ENCODE peak calls at places on chromosome 7, in ten cellular contexts. I, D, F, V, C, M, X, N, Y and E are unnamed samples.

GRCh38 chr7:102992820-102993531 is 80.2 kb downstream of the LRRC17 start:
- DNase-seq in I (no peak), D (no peak), F (peak), V (peak), C (no peak), M (peak), X (no peak), N (no peak), Y (peak), E (no peak)

GRCh38 chr7:94655562-94655883 is 410 bp downstream of the SGCE start:
- DNase-seq in I (no peak), D (no peak), F (no peak), V (no peak), C (no peak), M (no peak), X (peak), N (no peak), Y (no peak), E (no peak)

GRCh38 chr7:19296617-19297016 is 151.4 kb upstream of the FERD3L start:
- DNase-seq in I (no peak), D (no peak), F (no peak), V (no peak), C (no peak), M (no peak), X (no peak), N (no peak), Y (no peak), E (no peak)

GRCh38 chr7:156056548-156056947 is 244.3 kb upstream of the SHH start:
- DNase-seq in I (no peak), D (no peak), F (no peak), V (no peak), C (no peak), M (no peak), X (peak), N (no peak), Y (no peak), E (no peak)

GRCh38 chr7:1645071-1646015 is 24.7 kb upstream of the ELFN1 start:
- DNase-seq in I (no peak), D (no peak), F (no peak), V (no peak), C (no peak), M (no peak), X (no peak), N (no peak), Y (no peak), E (no peak)

GRCh38 chr7:826230-826905 is 5.9 kb upstream of the SUN1 start:
- DNase-seq in I (no peak), D (no peak), F (no peak), V (no peak), C (no peak), M (no peak), X (peak), N (no peak), Y (no peak), E (no peak)

GRCh38 chr7:98286093-98286525 is 4.6 kb downstream of the BRI3 start:
- DNase-seq in I (no peak), D (peak), F (no peak), V (peak), C (peak), M (no peak), X (peak), N (peak), Y (no peak), E (no peak)

GRCh38 chr7:33799766-33800165 is 105.6 kb upstream of the BMPER start:
- DNase-seq in I (no peak), D (no peak), F (no peak), V (no peak), C (no peak), M (no peak), X (no peak), N (no peak), Y (no peak), E (no peak)

GRCh38 chr7:2201686-2202360 is 30.9 kb downstream of the MAD1L1 start:
- DNase-seq in I (no peak), D (no peak), F (no peak), V (no peak), C (peak), M (no peak), X (no peak), N (no peak), Y (no peak), E (no peak)

GRCh38 chr7:2233876-2234275 is 1.1 kb upstream of the MAD1L1 start:
- DNase-seq in I (no peak), D (no peak), F (no peak), V (no peak), C (no peak), M (no peak), X (no peak), N (no peak), Y (peak), E (no peak)

GRCh38 chr7:36985866-36986402 is 261.6 kb upstream of the AOAH start:
- DNase-seq in I (no peak), D (no peak), F (no peak), V (no peak), C (peak), M (no peak), X (no peak), N (no peak), Y (no peak), E (no peak)

GRCh38 chr7:80392229-80393169 is 119.4 kb downstream of the GNAT3 start:
- DNase-seq in I (no peak), D (no peak), F (no peak), V (peak), C (peak), M (no peak), X (no peak), N (no peak), Y (peak), E (no peak)

GRCh38 chr7:114662002-114662677 is 247.5 kb downstream of the FOXP2 start:
- DNase-seq in I (no peak), D (no peak), F (no peak), V (no peak), C (no peak), M (no peak), X (no peak), N (no peak), Y (no peak), E (no peak)

GRCh38 chr7:132425920-132426319 is 150.3 kb downstream of the PLXNA4 start:
- DNase-seq in I (no peak), D (no peak), F (no peak), V (no peak), C (no peak), M (no peak), X (no peak), N (no peak), Y (no peak), E (no peak)

GRCh38 chr7:70354409-70355169 is 756.3 kb downstream of the AUTS2 start:
- DNase-seq in I (no peak), D (no peak), F (no peak), V (no peak), C (peak), M (no peak), X (no peak), N (no peak), Y (no peak), E (no peak)

GRCh38 chr7:133931053-133931452 is 196.1 kb upstream of the LRGUK start:
- DNase-seq in I (no peak), D (no peak), F (no peak), V (peak), C (no peak), M (no peak), X (no peak), N (no peak), Y (peak), E (no peak)

GRCh38 chr7:1963575-1963974 is 269.2 kb downstream of the MAD1L1 start:
- DNase-seq in I (no peak), D (no peak), F (no peak), V (no peak), C (no peak), M (no peak), X (no peak), N (no peak), Y (no peak), E (no peak)

GRCh38 chr7:101984997-101985645 is 167.7 kb downstream of the CUX1 start:
- DNase-seq in I (no peak), D (no peak), F (no peak), V (no peak), C (peak), M (no peak), X (no peak), N (no peak), Y (no peak), E (no peak)

GRCh38 chr7:107594961-107595737 is 15.1 kb downstream of the BCAP29 start:
- DNase-seq in I (no peak), D (no peak), F (no peak), V (no peak), C (no peak), M (peak), X (no peak), N (no peak), Y (peak), E (no peak)

GRCh38 chr7:142153400-142153799 is 41.9 kb downstream of the MGAM2 start:
- DNase-seq in I (no peak), D (no peak), F (no peak), V (no peak), C (peak), M (no peak), X (no peak), N (no peak), Y (no peak), E (no peak)

GRCh38 chr7:102009628-102010027 is 192.2 kb downstream of the CUX1 start:
- DNase-seq in I (no peak), D (no peak), F (no peak), V (no peak), C (no peak), M (no peak), X (no peak), N (no peak), Y (no peak), E (no peak)

DNA sequence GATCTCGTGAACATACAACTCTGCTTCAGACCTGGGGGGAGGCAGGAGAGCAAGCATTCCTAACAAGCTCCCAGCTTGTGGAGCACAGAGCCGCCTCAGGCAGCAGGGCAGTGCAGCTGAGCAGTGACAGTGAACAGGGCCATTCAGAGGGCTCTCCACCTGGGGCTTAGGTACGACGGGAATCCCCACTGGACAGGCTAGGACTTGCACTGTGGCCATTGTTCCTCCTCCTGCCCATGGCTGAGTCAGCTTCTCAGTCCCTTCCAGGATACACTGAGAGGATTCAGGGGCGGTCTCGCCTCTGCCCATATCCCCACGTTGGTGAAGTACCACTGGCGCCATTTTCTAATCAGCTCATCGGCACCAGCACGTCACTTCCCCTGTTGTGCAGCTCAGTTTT is 71.1 kb downstream of the FIGNL1 start:
- DNase-seq in I (no peak), D (no peak), F (no peak), V (no peak), C (no peak), M (no peak), X (no peak), N (peak), Y (no peak), E (peak)
- TF ChIP-seq POLR2AphosphoS5 in I (no peak), D (no peak), F (no peak), V (no peak), C (no peak), M (no peak), X (no peak), N (no peak), Y (no peak), E (peak)

GRCh38 chr7:4745265-4745919 is 30.0 kb upstream of the AP5Z1 start:
- DNase-seq in I (no peak), D (no peak), F (no peak), V (no peak), C (no peak), M (no peak), X (no peak), N (no peak), Y (no peak), E (no peak)
- H3K4me3 ChIP-seq in I (peak), D (peak), F (peak), V (no peak), C (no peak), M (peak), X (peak), N (peak), Y (no peak), E (peak)

GRCh38 chr7:99699946-99700345 is 20.1 kb upstream of the CYP3A5 start:
- DNase-seq in I (no peak), D (no peak), F (no peak), V (no peak), C (no peak), M (no peak), X (no peak), N (no peak), Y (no peak), E (no peak)
- TF ChIP-seq POLR2AphosphoS5 in I (no peak), D (no peak), F (no peak), V (no peak), C (no peak), M (no peak), X (no peak), N (no peak), Y (no peak), E (no peak)

GRCh38 chr7:74206589-74207120 is 3.2 kb upstream of the LAT2 start:
- DNase-seq in I (no peak), D (no peak), F (peak), V (peak), C (peak), M (peak), X (peak), N (peak), Y (peak), E (peak)
- H3K4me3 ChIP-seq in I (no peak), D (peak), F (no peak), V (peak), C (no peak), M (no peak), X (no peak), N (peak), Y (no peak), E (no peak)

GRCh38 chr7:30906014-30906413 is 5.6 kb upstream of the AQP1 start:
- DNase-seq in I (no peak), D (no peak), F (no peak), V (no peak), C (no peak), M (no peak), X (no peak), N (no peak), Y (no peak), E (no peak)
- TF ChIP-seq POLR2AphosphoS5 in I (no peak), D (no peak), F (no peak), V (no peak), C (no peak), M (no peak), X (no peak), N (no peak), Y (no peak), E (no peak)

DNA sequence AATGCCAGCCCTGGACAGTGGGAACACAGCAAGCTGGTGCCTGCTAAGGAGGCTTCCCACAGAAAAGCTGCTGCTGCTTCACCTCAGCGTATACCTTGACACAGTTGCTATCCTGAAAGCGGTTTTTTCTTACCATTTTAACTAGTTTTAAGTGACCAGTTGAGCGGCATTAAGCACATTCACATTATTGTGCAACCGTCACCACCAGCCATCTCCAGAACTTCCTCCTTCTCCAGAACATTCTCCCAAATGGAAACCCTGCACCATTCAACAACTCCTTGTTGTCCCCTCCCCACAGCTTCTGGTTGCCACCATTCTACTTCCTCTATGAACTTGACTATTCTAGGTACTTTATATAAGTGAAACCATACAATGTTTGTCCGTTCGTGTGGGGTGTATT is 169.8 kb downstream of the SNX10 start:
- DNase-seq in I (no peak), D (no peak), F (no peak), V (no peak), C (no peak), M (no peak), X (no peak), N (no peak), Y (no peak), E (no peak)
- H3K4me3 ChIP-seq in I (no peak), D (no peak), F (no peak), V (no peak), C (no peak), M (no peak), X (no peak), N (no peak), Y (no peak), E (no peak)